ENCODE peak calls at places on chromosomes 4 and X, in six cellular contexts. W is coronary artery; E is CD8-positive, alpha-beta T cell; U is fibroblast of mammary gland; T is brain microvascular endothelial cell; Y is AG09309. Q is an unnamed sample.

GRCh38 chrX:40987413-40987812 is 97.8 kb upstream of the USP9X start:
- DNase-seq in U (no peak), Y (no peak), E (no peak), T (no peak), W (no peak), Q (no peak)

GRCh38 chr4:85177092-85177491 is 210.6 kb upstream of the WDFY3 start:
- DNase-seq in Y (no peak), E (no peak), W (no peak), U (no peak), T (no peak), Q (no peak)

GRCh38 chr4:147078362-147078761 is 132.7 kb upstream of the TTC29 start:
- DNase-seq in T (no peak), U (peak; percentile 24), Y (no peak), W (no peak), E (no peak), Q (no peak)

GRCh38 chr4:185142563-185142910 is 529 bp upstream of the SLC25A4 start:
- DNase-seq in W (no peak), Y (no peak), T (no peak), U (no peak), E (no peak), Q (no peak)

GRCh38 chr4:74715731-74716435 is 78.4 kb downstream of the BTC start:
- DNase-seq in T (no peak), W (no peak), U (no peak), E (no peak), Y (no peak), Q (no peak)

GRCh38 chr4:61984260-61984909 is 784.3 kb downstream of the ADGRL3 start:
- DNase-seq in E (no peak), T (no peak), W (no peak), U (no peak), Y (no peak), Q (no peak)

GRCh38 chr4:121454251-121454979 is 73.6 kb upstream of the QRFPR start:
- DNase-seq in T (no peak), E (no peak), Y (no peak), W (no peak), U (no peak), Q (no peak)

GRCh38 chr4:142274137-142274536 is 572.0 kb downstream of the INPP4B start:
- DNase-seq in E (no peak), U (peak; percentile 62), Y (no peak), W (no peak), T (peak; percentile 18), Q (no peak)

GRCh38 chrX:18471296-18471695 is 45.9 kb downstream of the CDKL5 start:
- DNase-seq in T (no peak), W (no peak), U (no peak), Y (no peak), E (no peak), Q (no peak)

GRCh38 chr4:154073107-154073817 is 284.4 kb upstream of the SFRP2 start:
- DNase-seq in E (no peak), W (no peak), U (peak; percentile 92), Y (peak; percentile 54), T (peak; percentile 71), Q (no peak)

GRCh38 chr4:89558147-89558546 is 250.5 kb upstream of the GPRIN3 start:
- DNase-seq in T (no peak), Y (no peak), E (no peak), W (no peak), U (peak; percentile 30), Q (no peak)
- TF ChIP-seq CTCF in T (peak; percentile 76), Y (peak; percentile 43), E (peak; percentile 10), W (no peak), U (peak; percentile 51), Q (peak; percentile 49)

GRCh38 chrX:77446029-77446585 is 1.1 kb upstream of the FGF16 start:
- DNase-seq in U (no peak), T (no peak), Y (no peak), W (no peak), E (no peak), Q (no peak)
- H3K4me3 ChIP-seq in U (peak overlapping the region; percentile 10), T (peak overlapping the region; percentile 40), Y (peak overlapping the region; percentile 17), W (peak overlapping the region; percentile 66), E (no peak overlapping the region), Q (peak overlapping the region; percentile 46)

DNA sequence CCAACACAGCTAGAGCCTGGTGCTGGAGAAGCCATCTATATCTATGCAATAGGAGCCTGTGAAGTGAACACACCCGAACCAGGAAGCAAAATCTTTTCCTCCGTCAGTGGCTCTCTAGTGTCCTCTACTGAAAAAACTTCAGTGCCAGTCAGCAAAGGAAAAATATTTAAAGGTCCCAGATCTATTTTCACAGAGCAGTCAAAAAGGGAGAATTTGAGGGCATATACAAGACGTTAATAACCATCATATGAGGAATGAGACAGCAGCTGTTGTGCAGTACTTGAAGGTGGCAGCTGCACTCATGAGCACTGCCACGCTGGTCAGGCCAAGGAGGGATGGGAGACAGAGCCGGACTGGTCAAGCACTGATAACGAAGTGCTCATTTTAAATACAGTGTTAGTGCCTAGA is 14.4 kb downstream of the MCUB start:
- DNase-seq in E (no peak), W (no peak), T (no peak), U (peak; percentile 6), Y (no peak), Q (no peak)
- TF ChIP-seq CTCF in E (peak; percentile 18), W (no peak), T (peak; percentile 28), U (no peak), Y (no peak), Q (peak; percentile 15)

DNA sequence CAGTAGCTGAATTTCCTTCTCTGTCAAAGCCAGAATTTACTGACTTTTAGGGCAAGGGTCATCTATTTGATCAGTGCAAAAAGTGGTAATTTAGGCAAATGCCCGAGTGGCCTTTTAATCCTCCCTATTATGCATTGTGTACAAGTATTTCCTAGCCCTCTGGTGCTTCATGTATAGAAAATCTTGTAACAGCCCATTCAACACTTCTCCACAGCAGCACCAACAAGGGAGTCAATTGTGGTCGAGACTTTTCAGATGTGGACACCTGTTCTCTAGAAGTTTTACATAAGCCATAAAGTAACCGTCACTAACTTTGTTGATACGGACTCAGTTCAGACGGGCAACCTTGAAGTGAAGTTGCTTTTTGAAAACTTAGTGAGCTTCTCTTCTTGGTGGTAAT is 50.9 kb upstream of the FHDC1 start:
- DNase-seq in E (no peak), T (no peak), U (no peak), Y (no peak), W (no peak), Q (no peak)
- H3K4me3 ChIP-seq in E (no peak overlapping the region), T (no peak overlapping the region), U (no peak overlapping the region), Y (no peak overlapping the region), W (no peak overlapping the region), Q (no peak overlapping the region)

Q was measured in GM12864.